ENCODE peak calls at places on chromosomes 5 and 9, in seven cellular contexts. One of them, this sample, is unnamed.
A peak's percentile ranks its signal among the peaks of the same experiment; 100 is the strongest.

GRCh38 chr9:95332860-95333259 is 15.4 kb upstream of the FANCC start:
- DNase-seq in fibroblast of the aortic adventitia: no peak
- DNase-seq in IMR-90: no peak
- DNase-seq in breast epithelium: no peak
- DNase-seq in sigmoid colon: no peak
- DNase-seq in CD8-positive, alpha-beta T cell: no peak
- DNase-seq in skeletal muscle cell: no peak
- DNase-seq in this sample: no peak

GRCh38 chr9:6959275-6960000 is 201.7 kb downstream of the KDM4C start:
- DNase-seq in skeletal muscle cell: no peak
- DNase-seq in breast epithelium: no peak
- DNase-seq in sigmoid colon: no peak
- DNase-seq in IMR-90: no peak
- DNase-seq in CD8-positive, alpha-beta T cell: no peak
- DNase-seq in fibroblast of the aortic adventitia: no peak
- DNase-seq in this sample: no peak

GRCh38 chr5:146107901-146108300 is 2.5 kb upstream of the PLAC8L1 start:
- DNase-seq in breast epithelium: no peak
- DNase-seq in fibroblast of the aortic adventitia: peak; percentile 40
- DNase-seq in sigmoid colon: no peak
- DNase-seq in IMR-90: peak; percentile 31
- DNase-seq in CD8-positive, alpha-beta T cell: no peak
- DNase-seq in skeletal muscle cell: no peak
- DNase-seq in this sample: no peak

GRCh38 chr5:56126487-56127179 is 106.5 kb downstream of the ANKRD55 start:
- DNase-seq in fibroblast of the aortic adventitia: peak; percentile 30
- DNase-seq in sigmoid colon: no peak
- DNase-seq in IMR-90: peak; percentile 86
- DNase-seq in skeletal muscle cell: no peak
- DNase-seq in CD8-positive, alpha-beta T cell: no peak
- DNase-seq in breast epithelium: no peak
- DNase-seq in this sample: no peak

GRCh38 chr5:124156408-124157027 is 589.9 kb downstream of the ZNF608 start:
- DNase-seq in skeletal muscle cell: peak; percentile 41
- DNase-seq in fibroblast of the aortic adventitia: peak; percentile 61
- DNase-seq in sigmoid colon: no peak
- DNase-seq in CD8-positive, alpha-beta T cell: no peak
- DNase-seq in IMR-90: peak; percentile 45
- DNase-seq in breast epithelium: no peak
- DNase-seq in this sample: no peak

GRCh38 chr5:141510850-141511718 is 22.2 kb downstream of the PCDHGC5 start:
- DNase-seq in sigmoid colon: no peak
- DNase-seq in skeletal muscle cell: no peak
- DNase-seq in breast epithelium: no peak
- DNase-seq in CD8-positive, alpha-beta T cell: no peak
- DNase-seq in fibroblast of the aortic adventitia: no peak
- DNase-seq in IMR-90: no peak
- DNase-seq in this sample: no peak

GRCh38 chr9:72145093-72145492 is 4.1 kb upstream of the GDA start:
- DNase-seq in skeletal muscle cell: no peak
- DNase-seq in breast epithelium: no peak
- DNase-seq in IMR-90: no peak
- DNase-seq in sigmoid colon: no peak
- DNase-seq in CD8-positive, alpha-beta T cell: no peak
- DNase-seq in fibroblast of the aortic adventitia: no peak
- DNase-seq in this sample: no peak

GRCh38 chr9:20271723-20272122 is 350.6 kb downstream of the MLLT3 start:
- DNase-seq in CD8-positive, alpha-beta T cell: no peak
- DNase-seq in skeletal muscle cell: no peak
- DNase-seq in IMR-90: no peak
- DNase-seq in breast epithelium: no peak
- DNase-seq in sigmoid colon: no peak
- DNase-seq in fibroblast of the aortic adventitia: no peak
- DNase-seq in this sample: no peak

GRCh38 chr5:38250752-38251448 is 7.5 kb upstream of the EGFLAM start:
- DNase-seq in IMR-90: no peak
- DNase-seq in fibroblast of the aortic adventitia: no peak
- DNase-seq in sigmoid colon: no peak
- DNase-seq in breast epithelium: no peak
- DNase-seq in skeletal muscle cell: no peak
- DNase-seq in CD8-positive, alpha-beta T cell: no peak
- DNase-seq in this sample: no peak

GRCh38 chr9:8872802-8873201 is 1073.2 kb upstream of the DMAC1 start:
- DNase-seq in CD8-positive, alpha-beta T cell: no peak
- DNase-seq in skeletal muscle cell: no peak
- DNase-seq in breast epithelium: no peak
- DNase-seq in fibroblast of the aortic adventitia: peak; percentile 57
- DNase-seq in IMR-90: no peak
- DNase-seq in sigmoid colon: no peak
- DNase-seq in this sample: no peak

GRCh38 chr5:67240846-67241245 is 44.2 kb upstream of the CD180 start:
- DNase-seq in IMR-90: no peak
- DNase-seq in skeletal muscle cell: no peak
- DNase-seq in breast epithelium: no peak
- DNase-seq in sigmoid colon: no peak
- DNase-seq in fibroblast of the aortic adventitia: no peak
- DNase-seq in CD8-positive, alpha-beta T cell: no peak
- DNase-seq in this sample: no peak

GRCh38 chr9:137445930-137446431 is 4.8 kb upstream of the ENTPD8 start:
- DNase-seq in fibroblast of the aortic adventitia: peak; percentile 40
- DNase-seq in IMR-90: no peak
- DNase-seq in skeletal muscle cell: no peak
- DNase-seq in sigmoid colon: no peak
- DNase-seq in breast epithelium: no peak
- DNase-seq in CD8-positive, alpha-beta T cell: no peak
- DNase-seq in this sample: no peak

GRCh38 chr9:76996700-76997099 is 22.8 kb upstream of the FOXB2 start:
- DNase-seq in sigmoid colon: peak; percentile 77
- DNase-seq in fibroblast of the aortic adventitia: peak; percentile 48
- DNase-seq in IMR-90: peak; percentile 21
- DNase-seq in CD8-positive, alpha-beta T cell: no peak
- DNase-seq in breast epithelium: no peak
- DNase-seq in skeletal muscle cell: no peak
- DNase-seq in this sample: peak; percentile 74

GRCh38 chr5:122291000-122291592 is 20.9 kb upstream of the SNCAIP start:
- DNase-seq in sigmoid colon: no peak
- DNase-seq in CD8-positive, alpha-beta T cell: no peak
- DNase-seq in fibroblast of the aortic adventitia: no peak
- DNase-seq in breast epithelium: no peak
- DNase-seq in skeletal muscle cell: no peak
- DNase-seq in IMR-90: no peak
- DNase-seq in this sample: no peak

GRCh38 chr9:5552301-5552700 is 42.0 kb downstream of the PDCD1LG2 start:
- DNase-seq in IMR-90: peak; percentile 79
- DNase-seq in skeletal muscle cell: no peak
- DNase-seq in sigmoid colon: no peak
- DNase-seq in breast epithelium: no peak
- DNase-seq in fibroblast of the aortic adventitia: no peak
- DNase-seq in CD8-positive, alpha-beta T cell: no peak
- DNase-seq in this sample: no peak

GRCh38 chr5:126919566-126919965 is 110.8 kb downstream of the MARCHF3 start:
- DNase-seq in CD8-positive, alpha-beta T cell: no peak
- DNase-seq in sigmoid colon: no peak
- DNase-seq in IMR-90: no peak
- DNase-seq in skeletal muscle cell: no peak
- DNase-seq in fibroblast of the aortic adventitia: no peak
- DNase-seq in breast epithelium: no peak
- DNase-seq in this sample: no peak

GRCh38 chr9:83971485-83971884 is 8.5 kb downstream of the HNRNPK start:
- DNase-seq in breast epithelium: no peak
- DNase-seq in sigmoid colon: no peak
- DNase-seq in IMR-90: no peak
- DNase-seq in CD8-positive, alpha-beta T cell: no peak
- DNase-seq in fibroblast of the aortic adventitia: no peak
- DNase-seq in skeletal muscle cell: no peak
- DNase-seq in this sample: no peak

GRCh38 chr9:133558191-133559126 is 24.0 kb downstream of the ADAMTSL2 start:
- DNase-seq in IMR-90: peak; percentile 85
- DNase-seq in sigmoid colon: no peak
- DNase-seq in skeletal muscle cell: peak; percentile 30
- DNase-seq in CD8-positive, alpha-beta T cell: no peak
- DNase-seq in breast epithelium: no peak
- DNase-seq in fibroblast of the aortic adventitia: peak; percentile 77
- DNase-seq in this sample: peak; percentile 75

GRCh38 chr9:6417186-6417585 is 4.2 kb downstream of the UHRF2 start:
- DNase-seq in IMR-90: peak; percentile 28
- DNase-seq in CD8-positive, alpha-beta T cell: no peak
- DNase-seq in sigmoid colon: no peak
- DNase-seq in skeletal muscle cell: no peak
- DNase-seq in breast epithelium: no peak
- DNase-seq in fibroblast of the aortic adventitia: no peak
- DNase-seq in this sample: no peak

GRCh38 chr9:11697101-11697500 is 996.1 kb upstream of the TYRP1 start:
- DNase-seq in skeletal muscle cell: no peak
- DNase-seq in IMR-90: no peak
- DNase-seq in sigmoid colon: no peak
- DNase-seq in CD8-positive, alpha-beta T cell: no peak
- DNase-seq in breast epithelium: no peak
- DNase-seq in fibroblast of the aortic adventitia: no peak
- DNase-seq in this sample: no peak

GRCh38 chr5:51958473-51958872 is 575.2 kb downstream of the ISL1 start:
- DNase-seq in CD8-positive, alpha-beta T cell: no peak
- DNase-seq in IMR-90: no peak
- DNase-seq in skeletal muscle cell: no peak
- DNase-seq in breast epithelium: no peak
- DNase-seq in sigmoid colon: no peak
- DNase-seq in fibroblast of the aortic adventitia: no peak
- DNase-seq in this sample: no peak

GRCh38 chr5:51961154-51961562 is 577.9 kb downstream of the ISL1 start:
- DNase-seq in CD8-positive, alpha-beta T cell: no peak
- DNase-seq in skeletal muscle cell: no peak
- DNase-seq in fibroblast of the aortic adventitia: no peak
- DNase-seq in sigmoid colon: no peak
- DNase-seq in breast epithelium: no peak
- DNase-seq in IMR-90: no peak
- DNase-seq in this sample: no peak

DNA sequence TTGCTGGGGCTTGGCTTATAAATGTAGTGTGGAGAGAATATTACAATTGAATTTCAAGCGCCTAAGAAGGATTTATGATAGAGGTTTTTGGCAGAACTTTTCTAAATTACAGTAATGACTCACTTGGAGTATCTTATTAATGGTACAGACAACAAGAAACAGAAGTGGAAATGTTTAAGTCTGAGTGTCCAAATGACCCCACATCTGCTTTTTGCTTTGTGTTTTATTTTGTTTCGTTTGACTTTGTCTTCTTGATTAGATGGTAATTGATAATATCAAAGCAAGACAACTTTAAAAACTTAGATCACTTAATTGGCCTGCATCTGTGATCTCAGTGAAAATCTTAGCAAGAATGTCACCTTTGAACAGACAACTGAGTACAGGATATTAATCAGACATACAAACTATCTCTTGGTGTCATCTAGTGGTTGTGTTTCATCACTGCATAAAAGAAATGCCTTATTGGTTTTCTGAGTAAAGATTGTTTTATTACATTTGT is 577.4 kb downstream of the ISL1 start:
- DNase-seq in skeletal muscle cell: no peak
- DNase-seq in sigmoid colon: no peak
- DNase-seq in breast epithelium: no peak
- DNase-seq in CD8-positive, alpha-beta T cell: no peak
- DNase-seq in fibroblast of the aortic adventitia: peak; percentile 2
- DNase-seq in IMR-90: no peak
- DNase-seq in this sample: no peak
- H3K4me3 ChIP-seq in skeletal muscle cell: no peak overlapping the region
- H3K4me3 ChIP-seq in sigmoid colon: no peak overlapping the region
- H3K4me3 ChIP-seq in breast epithelium: no peak overlapping the region
- H3K4me3 ChIP-seq in CD8-positive, alpha-beta T cell: no peak overlapping the region
- H3K4me3 ChIP-seq in fibroblast of the aortic adventitia: no peak overlapping the region
- H3K4me3 ChIP-seq in IMR-90: no peak overlapping the region
- H3K4me3 ChIP-seq in this sample: no peak overlapping the region

GRCh38 chr9:112623198-112623597 is 94.7 kb downstream of the INIP start:
- DNase-seq in skeletal muscle cell: no peak
- DNase-seq in IMR-90: no peak
- DNase-seq in breast epithelium: no peak
- DNase-seq in sigmoid colon: no peak
- DNase-seq in fibroblast of the aortic adventitia: no peak
- DNase-seq in CD8-positive, alpha-beta T cell: no peak
- DNase-seq in this sample: no peak
- H3K4me3 ChIP-seq in skeletal muscle cell: no peak overlapping the region
- H3K4me3 ChIP-seq in IMR-90: no peak overlapping the region
- H3K4me3 ChIP-seq in breast epithelium: no peak overlapping the region
- H3K4me3 ChIP-seq in sigmoid colon: no peak overlapping the region
- H3K4me3 ChIP-seq in fibroblast of the aortic adventitia: no peak overlapping the region
- H3K4me3 ChIP-seq in CD8-positive, alpha-beta T cell: no peak overlapping the region
- H3K4me3 ChIP-seq in this sample: no peak overlapping the region

DNA sequence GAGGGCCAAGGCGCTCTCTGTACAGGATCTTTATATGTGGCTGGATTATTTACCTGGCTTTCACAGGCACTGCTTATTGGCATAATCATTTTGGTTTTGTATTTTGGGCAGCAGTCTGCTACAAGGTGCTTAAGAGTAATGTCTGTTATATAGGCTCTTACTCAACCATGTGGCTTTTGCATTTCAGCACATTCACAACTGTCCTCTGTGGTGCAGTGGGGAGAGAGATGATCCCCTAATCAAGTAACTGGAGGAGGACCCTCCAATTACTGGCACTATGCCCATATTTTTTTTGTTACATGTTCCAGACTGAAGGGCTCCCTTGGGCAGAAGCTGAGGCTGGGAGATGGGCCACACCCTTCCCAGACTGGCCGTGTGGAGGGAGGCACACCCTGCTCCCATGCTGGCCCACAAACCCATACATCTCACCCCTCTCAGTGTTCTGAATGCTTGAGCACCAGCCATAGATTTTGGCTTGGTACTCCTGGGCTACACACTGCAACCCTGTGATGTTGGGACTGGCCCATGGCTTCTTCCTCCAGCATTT is 173.5 kb downstream of the FAM174A start:
- DNase-seq in fibroblast of the aortic adventitia: no peak
- DNase-seq in sigmoid colon: peak; percentile 32
- DNase-seq in CD8-positive, alpha-beta T cell: no peak
- DNase-seq in breast epithelium: no peak
- DNase-seq in skeletal muscle cell: no peak
- DNase-seq in IMR-90: no peak
- DNase-seq in this sample: no peak
- H3K4me3 ChIP-seq in fibroblast of the aortic adventitia: no peak overlapping the region
- H3K4me3 ChIP-seq in sigmoid colon: no peak overlapping the region
- H3K4me3 ChIP-seq in CD8-positive, alpha-beta T cell: no peak overlapping the region
- H3K4me3 ChIP-seq in breast epithelium: no peak overlapping the region
- H3K4me3 ChIP-seq in skeletal muscle cell: no peak overlapping the region
- H3K4me3 ChIP-seq in IMR-90: no peak overlapping the region
- H3K4me3 ChIP-seq in this sample: no peak overlapping the region

DNA sequence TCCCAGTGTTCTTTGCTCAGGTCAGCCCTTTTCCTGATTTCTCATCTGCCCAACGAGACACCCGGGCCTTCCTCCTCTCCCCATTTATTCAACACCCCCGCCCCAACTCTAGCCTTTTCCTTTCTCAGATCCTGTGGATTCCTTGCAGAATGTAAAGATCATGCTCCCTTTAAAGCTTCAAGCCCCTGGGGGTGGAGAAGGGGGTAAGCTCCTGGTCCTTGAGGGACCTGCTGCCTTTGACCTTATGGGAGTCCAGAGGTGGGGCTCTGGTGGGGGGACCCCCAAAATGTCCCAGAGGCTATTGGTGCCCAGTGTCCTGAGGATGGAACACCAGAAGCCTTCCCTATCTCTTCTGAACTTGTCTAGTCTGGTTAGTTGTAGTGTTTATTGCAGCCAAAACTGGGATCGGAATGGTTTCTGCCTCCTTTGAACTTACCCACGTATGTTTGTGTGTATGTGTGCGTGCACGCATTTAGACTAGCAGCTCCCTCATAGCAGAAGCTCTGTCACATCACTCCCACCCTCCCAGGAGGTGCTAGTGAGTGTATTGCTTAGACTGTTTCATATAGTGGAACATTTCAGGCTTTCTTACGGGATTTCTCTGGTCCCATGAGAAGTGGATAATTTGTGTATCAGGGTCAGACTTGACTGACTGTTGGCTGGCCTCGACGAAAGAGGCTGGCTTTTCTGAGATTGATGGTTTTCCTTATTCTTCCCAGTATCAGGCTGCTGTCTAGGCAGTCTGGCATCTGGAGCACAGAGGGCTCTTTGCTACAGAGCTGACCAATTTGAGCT is 1.1 kb downstream of the GALNT10 start:
- DNase-seq in sigmoid colon: no peak
- DNase-seq in breast epithelium: no peak
- DNase-seq in CD8-positive, alpha-beta T cell: peak; percentile 33
- DNase-seq in skeletal muscle cell: no peak
- DNase-seq in IMR-90: peak; percentile 59
- DNase-seq in fibroblast of the aortic adventitia: peak; percentile 54
- DNase-seq in this sample: no peak
- H3K4me3 ChIP-seq in sigmoid colon: peak overlapping the region; percentile 96
- H3K4me3 ChIP-seq in breast epithelium: peak overlapping the region; percentile 70
- H3K4me3 ChIP-seq in CD8-positive, alpha-beta T cell: peak overlapping the region; percentile 91
- H3K4me3 ChIP-seq in skeletal muscle cell: peak overlapping the region; percentile 77
- H3K4me3 ChIP-seq in IMR-90: peak overlapping the region; percentile 80
- H3K4me3 ChIP-seq in fibroblast of the aortic adventitia: peak overlapping the region; percentile 90
- H3K4me3 ChIP-seq in this sample: peak overlapping the region; percentile 80